ENCODE peak calls at places on chromosome 21, in six cellular contexts. Y is CD8-positive, alpha-beta T cell; D is aorta; B is transverse colon; M is GM12865; L is upper lobe of right lung. E is an unnamed sample.
A peak's percentile ranks its signal among the peaks of the same experiment; 100 is the strongest.

GRCh38 chr21:38306833-38307232 is 50.0 kb downstream of the KCNJ15 start:
- DNase-seq in Y (no peak), D (no peak), B (no peak), M (no peak), L (no peak), E (no peak)

GRCh38 chr21:15022608-15023261 is 42.1 kb downstream of the NRIP1 start:
- DNase-seq in Y (no peak), D (no peak), B (no peak), M (no peak), L (no peak), E (no peak)

GRCh38 chr21:34790834-34791233 is 122.0 kb downstream of the CLIC6 start:
- DNase-seq in Y (no peak), D (no peak), B (no peak), M (no peak), L (no peak), E (no peak)

GRCh38 chr21:31553926-31554325 is 105.6 kb upstream of the SOD1 start:
- DNase-seq in Y (no peak), D (peak; percentile 19), B (no peak), M (no peak), L (no peak), E (no peak)

GRCh38 chr21:9741343-9741742 is 780.0 kb upstream of the TPTE start:
- DNase-seq in Y (no peak), D (no peak), B (no peak), M (no peak), L (no peak), E (no peak)

GRCh38 chr21:41573902-41574690 is 66.1 kb upstream of the TMPRSS2 start:
- DNase-seq in Y (no peak), D (no peak), B (peak; percentile 61), M (no peak), L (no peak), E (no peak)

GRCh38 chr21:43727571-43728466 is 8.9 kb downstream of the PDXK start:
- DNase-seq in Y (no peak), D (no peak), B (no peak), M (peak; percentile 28), L (peak; percentile 88), E (peak; percentile 46)

GRCh38 chr21:41961753-41962152 is 7.9 kb upstream of the C2CD2 start:
- DNase-seq in Y (no peak), D (no peak), B (no peak), M (no peak), L (no peak), E (no peak)

GRCh38 chr21:43340491-43341348 is 86.2 kb downstream of the SIK1 start:
- DNase-seq in Y (no peak), D (no peak), B (peak; percentile 59), M (no peak), L (no peak), E (no peak)

GRCh38 chr21:31346256-31346821 is 2.3 kb upstream of the TIAM1 start:
- DNase-seq in Y (no peak), D (no peak), B (no peak), M (no peak), L (no peak), E (no peak)

GRCh38 chr21:15437873-15438272 is 291.9 kb upstream of the USP25 start:
- DNase-seq in Y (no peak), D (no peak), B (no peak), M (peak; percentile 75), L (no peak), E (no peak)

GRCh38 chr21:14306143-14306907 is 76.6 kb downstream of the HSPA13 start:
- DNase-seq in Y (no peak), D (no peak), B (no peak), M (peak; percentile 8), L (no peak), E (no peak)

GRCh38 chr21:17742940-17743592 is 76.1 kb downstream of the C21orf91 start:
- DNase-seq in Y (no peak), D (no peak), B (no peak), M (no peak), L (no peak), E (no peak)

GRCh38 chr21:14120091-14120734 is 90.5 kb downstream of the LIPI start:
- DNase-seq in Y (no peak), D (no peak), B (peak; percentile 57), M (peak; percentile 75), L (no peak), E (no peak)

GRCh38 chr21:29658934-29659203 is 280.9 kb downstream of the GRIK1 start:
- DNase-seq in Y (no peak), D (no peak), B (no peak), M (no peak), L (no peak), E (no peak)

GRCh38 chr21:34131586-34131985 is 58.2 kb downstream of the MRPS6 start:
- DNase-seq in Y (no peak), D (no peak), B (no peak), M (no peak), L (no peak), E (no peak)

GRCh38 chr21:31198575-31198974 is 145.5 kb downstream of the TIAM1 start:
- DNase-seq in Y (no peak), D (no peak), B (no peak), M (peak; percentile 42), L (no peak), E (no peak)

GRCh38 chr21:36257657-36258056 is 62.3 kb upstream of the MORC3 start:
- DNase-seq in Y (no peak), D (no peak), B (no peak), M (no peak), L (no peak), E (no peak)

GRCh38 chr21:36255650-36256047 is 64.3 kb upstream of the MORC3 start:
- DNase-seq in Y (no peak), D (no peak), B (no peak), M (peak; percentile 80), L (no peak), E (no peak)

GRCh38 chr21:36250423-36251075 is 69.4 kb upstream of the MORC3 start:
- DNase-seq in Y (no peak), D (no peak), B (no peak), M (no peak), L (no peak), E (no peak)

GRCh38 chr21:36249576-36250422 is 70.2 kb upstream of the MORC3 start:
- DNase-seq in Y (no peak), D (no peak), B (no peak), M (no peak), L (no peak), E (no peak)

DNA sequence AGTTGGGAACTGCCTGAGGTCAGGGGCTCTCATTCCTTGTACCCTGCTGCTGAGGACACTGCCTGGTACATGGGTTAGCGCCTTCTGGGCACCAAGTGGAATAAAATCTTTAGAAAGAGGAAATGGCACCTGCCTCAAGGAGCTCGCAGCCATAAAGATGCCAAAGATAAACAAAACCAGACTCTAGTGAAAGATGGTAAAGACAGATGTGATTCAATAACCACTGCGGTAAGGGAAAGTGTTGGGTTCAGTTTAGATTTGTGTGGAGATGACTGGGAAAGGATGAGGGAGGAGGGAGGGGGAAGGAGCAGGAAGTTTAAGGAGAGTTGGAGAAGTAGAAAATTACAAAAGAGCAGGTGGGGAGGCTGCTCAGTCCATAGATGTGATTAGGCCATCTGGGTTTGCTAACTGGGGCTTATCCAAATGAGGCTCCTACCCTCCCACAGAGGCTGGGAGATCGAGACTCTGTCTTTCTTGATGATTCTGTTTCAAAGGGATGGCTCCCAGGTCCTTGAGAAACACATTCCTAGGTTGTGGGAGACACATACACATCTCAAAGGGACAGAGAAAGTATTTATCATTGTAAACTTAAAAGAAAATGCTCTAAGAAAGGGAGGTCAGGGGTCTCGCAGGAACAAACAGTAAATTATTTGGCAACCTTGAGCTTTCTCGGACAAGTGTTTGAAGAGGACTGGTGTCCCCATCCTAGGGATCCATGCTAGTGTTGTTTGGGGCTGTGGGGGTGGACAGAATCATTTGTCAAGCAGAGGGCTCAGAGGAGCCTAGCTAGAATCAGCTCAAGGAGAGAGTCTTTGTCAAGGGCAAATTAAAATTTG is 65.7 kb upstream of the MORC3 start:
- DNase-seq in Y (no peak), D (no peak), B (no peak), M (peak; percentile 28), L (no peak), E (no peak)
- H3K4me3 ChIP-seq in Y (no peak overlapping the region), D (no peak overlapping the region), B (no peak overlapping the region), M (no peak overlapping the region), L (no peak overlapping the region), E (no peak overlapping the region)

DNA sequence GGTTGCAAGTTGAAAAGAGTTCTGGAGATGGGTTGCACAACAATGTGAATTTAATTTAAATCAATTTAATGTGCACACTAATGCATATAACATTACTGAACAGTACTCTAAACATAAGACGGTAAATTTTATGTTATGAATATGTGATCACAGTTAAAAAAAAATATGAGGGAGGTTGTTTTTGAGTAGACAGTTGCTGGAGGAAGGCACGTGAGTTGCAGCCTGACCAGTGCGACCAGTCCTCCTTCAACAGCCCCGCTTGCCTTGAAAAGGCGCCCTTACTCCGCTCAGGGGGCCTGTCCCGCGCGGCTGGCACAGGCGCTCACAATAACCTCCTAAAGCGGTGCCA is 322 bp upstream of the OLIG1 start:
- DNase-seq in Y (no peak), D (no peak), B (no peak), M (no peak), L (no peak), E (no peak)
- H3K4me3 ChIP-seq in Y (peak overlapping the region; percentile 36), D (no peak overlapping the region), B (no peak overlapping the region), M (no peak overlapping the region), L (peak overlapping the region; percentile 41), E (peak overlapping the region; percentile 52)

GRCh38 chr21:45957551-45957950 is 24.0 kb upstream of the COL6A1 start:
- DNase-seq in Y (no peak), D (no peak), B (no peak), M (no peak), L (no peak), E (no peak)
- H3K4me3 ChIP-seq in Y (no peak overlapping the region), D (no peak overlapping the region), B (no peak overlapping the region), M (no peak overlapping the region), L (no peak overlapping the region), E (no peak overlapping the region)

GRCh38 chr21:26965567-26966359 is 1.1 kb downstream of the ADAMTS5 start:
- DNase-seq in Y (no peak), D (peak; percentile 87), B (peak; percentile 21), M (no peak), L (peak; percentile 67), E (peak; percentile 14)

GRCh38 chr21:26965091-26965566 is 1.8 kb downstream of the ADAMTS5 start:
- DNase-seq in Y (no peak), D (peak; percentile 64), B (no peak), M (no peak), L (no peak), E (peak; percentile 30)

GRCh38 chr21:26964379-26964778 is 2.5 kb downstream of the ADAMTS5 start:
- DNase-seq in Y (no peak), D (peak; percentile 82), B (peak; percentile 35), M (no peak), L (no peak), E (peak; percentile 37)

GRCh38 chr21:26961704-26962103 is 5.2 kb downstream of the ADAMTS5 start:
- DNase-seq in Y (no peak), D (no peak), B (no peak), M (no peak), L (no peak), E (no peak)

DNA sequence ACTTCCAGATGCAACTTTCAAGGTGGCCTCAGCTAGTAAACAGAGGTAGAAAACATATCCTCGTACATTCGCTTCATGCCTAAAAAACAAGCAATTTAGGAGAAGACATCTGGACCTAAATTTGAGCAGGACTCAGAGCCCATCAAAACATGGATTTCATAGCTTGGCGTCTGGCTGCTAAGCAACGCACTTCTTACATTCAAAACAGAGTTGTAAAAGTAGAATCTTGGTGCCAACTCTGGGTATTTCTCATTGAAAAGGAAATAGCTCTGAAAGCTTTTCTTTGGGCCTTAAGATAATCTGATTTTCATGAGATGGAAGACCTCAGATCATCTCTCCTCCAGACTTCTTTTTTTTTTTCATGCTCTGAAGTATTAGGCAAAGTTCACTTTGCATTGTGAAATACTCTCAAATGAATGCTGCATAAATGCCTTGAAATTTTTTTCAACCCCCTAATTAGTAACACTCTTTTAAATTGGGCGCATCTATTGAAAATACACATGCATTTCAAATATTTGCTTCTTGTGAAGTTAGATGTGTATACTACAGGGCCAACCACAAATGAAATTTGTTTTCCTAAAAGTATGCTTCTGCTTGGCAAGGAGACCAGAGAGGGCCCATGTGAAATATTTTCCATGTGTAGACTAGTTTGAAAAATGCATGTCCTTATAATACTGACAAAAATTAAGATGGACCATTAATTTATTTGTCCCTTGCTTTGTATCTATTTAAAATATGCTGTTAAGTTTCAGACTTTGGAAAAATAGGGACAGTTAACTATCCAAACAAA is 4.2 kb downstream of the ADAMTS5 start:
- DNase-seq in Y (no peak), D (no peak), B (no peak), M (no peak), L (no peak), E (no peak)
- H3K4me3 ChIP-seq in Y (no peak overlapping the region), D (no peak overlapping the region), B (no peak overlapping the region), M (no peak overlapping the region), L (no peak overlapping the region), E (peak overlapping the region; percentile 68)

E was measured in gastrocnemius medialis.